ENCODE peak calls at places on chromosomes 4 and X, in seven cellular contexts. H, M, T, N, B, G and W are unnamed samples.

GRCh38 chr4:82623284-82623683 is 61.5 kb upstream of the TMEM150C start:
- DNase-seq in H (no peak), M (no peak), T (no peak), N (no peak), B (no peak), G (no peak), W (no peak)

GRCh38 chrX:17581650-17582049 is 155.6 kb upstream of the SCML1 start:
- DNase-seq in H (no peak), M (no peak), T (no peak), N (no peak), B (no peak), G (no peak), W (no peak)

GRCh38 chr4:108991929-108992328 is 229.1 kb upstream of the ETNPPL start:
- DNase-seq in H (no peak), M (no peak), T (no peak), N (no peak), B (no peak), G (peak), W (no peak)

GRCh38 chrX:26442340-26442739 is 226.4 kb downstream of the MAGEB5 start:
- DNase-seq in H (no peak), M (no peak), T (no peak), N (no peak), B (no peak), G (peak), W (no peak)

GRCh38 chr4:156792462-156793085 is 179.0 kb downstream of the PDGFC start:
- DNase-seq in H (no peak), M (no peak), T (no peak), N (no peak), B (no peak), G (no peak), W (no peak)

GRCh38 chr4:173700650-173701049 is 170.6 kb upstream of the HAND2 start:
- DNase-seq in H (no peak), M (no peak), T (no peak), N (no peak), B (no peak), G (no peak), W (no peak)

GRCh38 chr4:144449623-144450022 is 196.3 kb upstream of the HHIP start:
- DNase-seq in H (no peak), M (no peak), T (no peak), N (peak), B (no peak), G (peak), W (no peak)

GRCh38 chr4:2746891-2747695 is 9.0 kb downstream of the TNIP2 start:
- DNase-seq in H (no peak), M (no peak), T (no peak), N (no peak), B (no peak), G (no peak), W (no peak)

GRCh38 chrX:31527455-31528126 is 455.8 kb upstream of the FTHL17 start:
- DNase-seq in H (no peak), M (no peak), T (no peak), N (no peak), B (no peak), G (no peak), W (no peak)

GRCh38 chrX:47619486-47620302 is at the start of gene SYN1:
- DNase-seq in H (peak), M (peak), T (peak), N (peak), B (peak), G (peak), W (peak)

GRCh38 chr4:31575504-31575903 is 855.3 kb downstream of the PCDH7 start:
- DNase-seq in H (no peak), M (no peak), T (no peak), N (no peak), B (no peak), G (no peak), W (no peak)

GRCh38 chr4:156941940-156942548 is 29.6 kb downstream of the PDGFC start:
- DNase-seq in H (no peak), M (no peak), T (peak), N (peak), B (no peak), G (peak), W (no peak)

GRCh38 chr4:133137571-133137970 is 11.5 kb upstream of the PCDH10 start:
- DNase-seq in H (no peak), M (no peak), T (no peak), N (no peak), B (no peak), G (no peak), W (no peak)

GRCh38 chr4:152328595-152328994 is 207.3 kb downstream of the FBXW7 start:
- DNase-seq in H (no peak), M (no peak), T (no peak), N (peak), B (no peak), G (peak), W (no peak)

GRCh38 chrX:68832101-68832416 is 3.2 kb downstream of the EFNB1 start:
- DNase-seq in H (no peak), M (peak), T (peak), N (peak), B (peak), G (peak), W (peak)

GRCh38 chr4:128600996-128601857 is 208.3 kb upstream of the JADE1 start:
- DNase-seq in H (no peak), M (peak), T (no peak), N (peak), B (no peak), G (peak), W (peak)

GRCh38 chrX:347351-348117 is 28.9 kb upstream of the GTPBP6 start:
- DNase-seq in H (no peak), M (no peak), T (no peak), N (no peak), B (no peak), G (no peak), W (no peak)

GRCh38 chr4:118193421-118193820 is 159.1 kb downstream of the NDST3 start:
- DNase-seq in H (no peak), M (no peak), T (no peak), N (no peak), B (no peak), G (no peak), W (no peak)

GRCh38 chr4:10590896-10591295 is 93.7 kb downstream of the CLNK start:
- DNase-seq in H (no peak), M (no peak), T (no peak), N (no peak), B (no peak), G (peak), W (no peak)

GRCh38 chr4:78377555-78377954 is 174.0 kb upstream of the ANXA3 start:
- DNase-seq in H (no peak), M (no peak), T (no peak), N (no peak), B (no peak), G (no peak), W (no peak)

GRCh38 chrX:13398073-13398823 is 78.4 kb upstream of the ATXN3L start:
- DNase-seq in H (no peak), M (no peak), T (no peak), N (peak), B (no peak), G (peak), W (no peak)

GRCh38 chr4:121900132-121900983 is 30.1 kb upstream of the BBS7 start:
- DNase-seq in H (peak), M (peak), T (peak), N (peak), B (peak), G (peak), W (peak)

GRCh38 chr4:1214101-1215095 is 34.5 kb downstream of the CTBP1 start:
- DNase-seq in H (no peak), M (no peak), T (no peak), N (no peak), B (no peak), G (no peak), W (no peak)

GRCh38 chr4:184674011-184674410 is 24.5 kb downstream of the PRIMPOL start:
- DNase-seq in H (no peak), M (no peak), T (no peak), N (no peak), B (no peak), G (peak), W (no peak)

GRCh38 chr4:105304085-105304484 is 157.4 kb downstream of the TET2 start:
- DNase-seq in H (no peak), M (no peak), T (no peak), N (no peak), B (no peak), G (no peak), W (no peak)

GRCh38 chr4:183241322-183241640 is 78.8 kb downstream of the CLDN22 start:
- DNase-seq in H (no peak), M (no peak), T (no peak), N (peak), B (no peak), G (peak), W (no peak)

GRCh38 chrX:3256868-3257267 is 89.6 kb downstream of the MXRA5 start:
- DNase-seq in H (no peak), M (no peak), T (no peak), N (no peak), B (no peak), G (no peak), W (no peak)

GRCh38 chr4:169815606-169816005 is 57.9 kb upstream of the HPF1 start:
- DNase-seq in H (no peak), M (no peak), T (no peak), N (no peak), B (no peak), G (no peak), W (no peak)

GRCh38 chr4:180766903-180767302 is 1476.3 kb upstream of the TENM3 start:
- DNase-seq in H (no peak), M (no peak), T (no peak), N (no peak), B (no peak), G (no peak), W (peak)

GRCh38 chrX:19576742-19577141 is 61.4 kb upstream of the MAP3K15 start:
- DNase-seq in H (no peak), M (no peak), T (no peak), N (no peak), B (no peak), G (no peak), W (no peak)

GRCh38 chr4:122632396-122633143 is 11.7 kb upstream of the IL21 start:
- DNase-seq in H (no peak), M (no peak), T (no peak), N (no peak), B (no peak), G (peak), W (no peak)

GRCh38 chr4:184420881-184421416 is 53.4 kb downstream of the IRF2 start:
- DNase-seq in H (no peak), M (no peak), T (no peak), N (no peak), B (no peak), G (no peak), W (no peak)

GRCh38 chr4:91113130-91113706 is 986.0 kb downstream of the CCSER1 start:
- DNase-seq in H (no peak), M (no peak), T (no peak), N (no peak), B (no peak), G (peak), W (no peak)

GRCh38 chr4:136687596-136687995 is 844.7 kb downstream of the PCDH18 start:
- DNase-seq in H (no peak), M (no peak), T (no peak), N (no peak), B (no peak), G (no peak), W (no peak)

GRCh38 chrX:12360389-12360788 is 222.1 kb downstream of the FRMPD4 start:
- DNase-seq in H (no peak), M (no peak), T (no peak), N (no peak), B (no peak), G (peak), W (no peak)

GRCh38 chr4:121555315-121556107 is 141.3 kb downstream of the ANXA5 start:
- DNase-seq in H (no peak), M (no peak), T (no peak), N (no peak), B (no peak), G (peak), W (no peak)

GRCh38 chr4:65343342-65343741 is 326.9 kb downstream of the EPHA5 start:
- DNase-seq in H (no peak), M (no peak), T (no peak), N (no peak), B (no peak), G (no peak), W (no peak)

GRCh38 chr4:143819029-143819428 is 86.3 kb downstream of the GYPE start:
- DNase-seq in H (no peak), M (no peak), T (no peak), N (no peak), B (no peak), G (no peak), W (no peak)

GRCh38 chrX:123450217-123450616 is 266.1 kb downstream of the GRIA3 start:
- DNase-seq in H (no peak), M (no peak), T (no peak), N (no peak), B (no peak), G (peak), W (peak)

GRCh38 chr4:36292551-36293188 is 11.3 kb downstream of the DTHD1 start:
- DNase-seq in H (no peak), M (peak), T (no peak), N (no peak), B (peak), G (no peak), W (peak)